ENCODE peak calls at places on chromosomes 4 and X, in six cellular contexts. I, N, J, R, E and Y are unnamed samples.

GRCh38 chr4:73676881-73677323 is 56.7 kb upstream of the RASSF6 start:
- DNase-seq in E (no peak), N (no peak), I (peak; percentile 57), R (no peak), J (peak; percentile 88), Y (no peak)

GRCh38 chr4:84892950-84893349 is 73.5 kb downstream of the WDFY3 start:
- DNase-seq in N (no peak), R (no peak), J (no peak), E (no peak), I (no peak), Y (no peak)

GRCh38 chr4:173556398-173557131 is 26.5 kb upstream of the HAND2 start:
- DNase-seq in E (no peak), R (peak; percentile 64), N (no peak), J (no peak), I (no peak), Y (peak; percentile 42)

GRCh38 chrX:87517571-87518141 is at the start of gene KLHL4:
- DNase-seq in I (peak; percentile 24), R (peak; percentile 35), N (no peak), J (peak; percentile 74), E (peak; percentile 98), Y (peak; percentile 24)

GRCh38 chr4:1239949-1240305 is 9.0 kb downstream of the CTBP1 start:
- DNase-seq in E (no peak), R (no peak), N (no peak), I (no peak), J (no peak), Y (no peak)

GRCh38 chr4:94431388-94431787 is 20.4 kb upstream of the PDLIM5 start:
- DNase-seq in R (no peak), E (no peak), J (no peak), I (no peak), N (no peak), Y (no peak)

GRCh38 chr4:88629826-88630225 is 37.5 kb downstream of the HERC3 start:
- DNase-seq in N (no peak), E (no peak), R (no peak), J (peak; percentile 19), I (no peak), Y (no peak)

GRCh38 chr4:126458993-126459392 is 1144.2 kb downstream of the FAT4 start:
- DNase-seq in N (no peak), E (no peak), I (no peak), R (no peak), J (peak; percentile 80), Y (no peak)

GRCh38 chr4:107153228-107153627 is 117.1 kb upstream of the DKK2 start:
- DNase-seq in R (no peak), J (no peak), E (peak; percentile 98), I (no peak), N (peak; percentile 29), Y (peak; percentile 12)

GRCh38 chr4:63620271-63620670 is 789.0 kb downstream of the TECRL start:
- DNase-seq in N (no peak), J (no peak), I (no peak), R (no peak), E (peak; percentile 1), Y (no peak)

GRCh38 chrX:40734956-40735317 is 405 bp downstream of the MED14 start:
- DNase-seq in R (peak; percentile 39), I (no peak), J (no peak), N (peak; percentile 37), E (no peak), Y (no peak)

GRCh38 chr4:20356565-20356964 is 104.9 kb downstream of the SLIT2 start:
- DNase-seq in N (no peak), R (no peak), I (no peak), E (no peak), J (no peak), Y (no peak)

GRCh38 chr4:84218002-84218401 is 281.1 kb downstream of the NKX6-1 start:
- DNase-seq in N (no peak), E (peak; percentile 7), I (no peak), J (no peak), R (no peak), Y (no peak)

GRCh38 chr4:762211-763190 is 56.9 kb downstream of the PCGF3 start:
- DNase-seq in E (no peak), J (no peak), I (no peak), N (no peak), R (peak; percentile 10), Y (peak; percentile 69)

GRCh38 chr4:129167640-129168260 is 71.8 kb downstream of the C4orf33 start:
- DNase-seq in J (peak; percentile 2), E (peak; percentile 66), N (no peak), I (no peak), R (no peak), Y (no peak)

GRCh38 chrX:123184858-123185251 is 777 bp downstream of the GRIA3 start:
- DNase-seq in J (no peak), N (no peak), I (peak; percentile 27), R (peak; percentile 25), E (peak; percentile 18), Y (peak; percentile 67)

GRCh38 chrX:154368630-154369452 is 5.6 kb downstream of the FLNA start:
- DNase-seq in R (peak; percentile 83), J (peak; percentile 90), I (peak; percentile 83), N (peak; percentile 75), E (peak; percentile 86), Y (peak; percentile 81)

GRCh38 chr4:188008377-188008776 is 12.8 kb downstream of the ZFP42 start:
- DNase-seq in N (no peak), I (no peak), R (no peak), J (peak; percentile 95), E (no peak), Y (no peak)

GRCh38 chrX:110745288-110745687 is 50.3 kb downstream of the CHRDL1 start:
- DNase-seq in J (no peak), I (no peak), E (no peak), N (no peak), R (no peak), Y (no peak)

GRCh38 chrX:132489256-132490085 is 633 bp upstream of the MBNL3 start:
- DNase-seq in J (peak; percentile 2), N (peak; percentile 81), R (peak; percentile 66), I (peak; percentile 56), E (peak; percentile 53), Y (peak; percentile 79)

GRCh38 chrX:77785400-77785745 is 643 bp downstream of the ATRX start:
- DNase-seq in I (no peak), J (peak; percentile 8), R (no peak), N (peak; percentile 13), E (peak; percentile 59), Y (peak; percentile 68)

GRCh38 chr4:15765910-15766703 is 12.0 kb upstream of the CD38 start:
- DNase-seq in N (peak; percentile 28), E (no peak), R (no peak), J (no peak), I (no peak), Y (no peak)

GRCh38 chr4:38678078-38678477 is 14.1 kb downstream of the KLF3 start:
- DNase-seq in N (no peak), E (no peak), J (peak; percentile 100), R (no peak), I (no peak), Y (no peak)

GRCh38 chrX:634306-634958 is 3.8 kb downstream of the SHOX start:
- DNase-seq in I (no peak), N (no peak), R (no peak), E (no peak), J (no peak), Y (peak; percentile 70)

GRCh38 chrX:633655-634305 is 3.2 kb downstream of the SHOX start:
- DNase-seq in I (no peak), J (no peak), E (no peak), R (no peak), N (no peak), Y (no peak)

GRCh38 chrX:637660-638481 is 7.3 kb downstream of the SHOX start:
- DNase-seq in R (no peak), I (no peak), E (no peak), N (no peak), J (no peak), Y (no peak)

GRCh38 chrX:636971-637659 is 6.5 kb downstream of the SHOX start:
- DNase-seq in E (no peak), I (no peak), J (no peak), N (no peak), R (no peak), Y (no peak)

DNA sequence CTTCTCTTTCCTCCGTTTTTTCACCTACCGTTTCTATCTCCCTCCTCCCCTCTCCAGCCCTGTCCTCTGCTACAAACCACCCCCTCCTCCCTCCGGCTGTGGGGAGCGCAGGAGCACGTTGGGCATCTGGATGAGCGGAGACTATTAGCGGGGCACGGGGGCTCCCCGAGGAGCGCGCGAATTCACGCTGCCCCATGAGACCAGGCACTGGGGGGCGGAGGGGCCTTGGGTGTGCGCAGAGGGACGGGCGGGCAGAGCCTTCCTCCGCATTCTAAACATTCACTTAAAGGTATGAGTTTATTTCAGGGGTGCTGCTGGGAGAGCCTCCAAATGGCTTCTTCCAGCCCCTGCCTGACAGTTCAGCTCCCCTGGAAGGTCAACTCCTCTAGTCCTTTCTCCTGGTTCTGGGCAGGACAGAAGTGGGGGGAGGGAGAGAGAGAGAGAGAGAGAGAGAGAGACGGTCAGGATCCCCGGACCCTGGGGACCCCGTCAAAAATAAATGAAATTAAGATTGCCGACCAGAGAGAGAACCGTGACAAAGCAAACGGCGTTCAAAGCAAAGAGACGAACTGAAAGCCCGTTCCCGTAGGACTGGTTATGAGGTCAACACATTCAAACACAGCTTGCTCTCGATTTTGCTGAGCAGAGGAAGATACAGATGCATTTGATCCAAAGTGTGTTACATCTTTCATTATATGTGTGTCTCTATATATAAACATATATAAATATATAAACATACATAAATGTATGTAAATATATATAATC is 5.0 kb downstream of the SHOX start:
- DNase-seq in R (no peak), N (no peak), I (no peak), E (peak; percentile 39), J (no peak), Y (peak; percentile 81)
- H3K27me3 ChIP-seq in R (peaks cover 45% of the 10 kb centered on the region), N (peaks cover 91% of the 10 kb centered on the region), I (no peaks in the 10 kb centered on the region), E (peaks cover 86% of the 10 kb centered on the region), J (peaks cover 24% of the 10 kb centered on the region), Y (peaks cover 95% of the 10 kb centered on the region)

GRCh38 chr4:7970031-7970946 is 30.6 kb upstream of the AFAP1 start:
- DNase-seq in I (peak; percentile 43), E (peak; percentile 82), J (peak; percentile 58), R (no peak), N (peak; percentile 75), Y (no peak)
- H3K4me3 ChIP-seq in I (no peak overlapping the region), E (no peak overlapping the region), J (no peak overlapping the region), R (no peak overlapping the region), N (no peak overlapping the region), Y (no peak overlapping the region)

DNA sequence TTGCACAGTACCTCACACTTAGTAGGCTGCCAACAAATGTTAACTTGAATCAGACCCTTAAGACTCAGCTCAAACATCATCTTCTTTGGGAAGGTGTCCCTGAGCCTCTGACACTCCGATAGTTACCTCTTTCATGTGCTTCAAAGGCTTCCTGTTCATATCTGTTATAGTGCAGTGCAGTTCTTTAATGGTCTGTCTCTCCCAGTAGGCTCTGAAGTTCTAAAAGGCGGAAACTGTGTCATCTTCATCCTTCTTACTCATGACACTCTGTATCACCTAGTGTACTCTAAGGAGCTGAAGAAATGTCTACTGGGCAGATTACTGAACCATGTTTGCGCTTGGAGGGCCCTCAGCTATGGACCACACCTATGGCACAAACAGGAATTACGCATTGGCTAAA is 2.1 kb upstream of the DIAPH2 start:
- DNase-seq in J (no peak), I (no peak), E (no peak), N (no peak), R (no peak), Y (no peak)
- H3K36me3 ChIP-seq in J (no peaks in the 10 kb centered on the region), I (no peaks in the 10 kb centered on the region), E (no peaks in the 10 kb centered on the region), N (no peaks in the 10 kb centered on the region), R (no peaks in the 10 kb centered on the region), Y (no peaks in the 10 kb centered on the region)

DNA sequence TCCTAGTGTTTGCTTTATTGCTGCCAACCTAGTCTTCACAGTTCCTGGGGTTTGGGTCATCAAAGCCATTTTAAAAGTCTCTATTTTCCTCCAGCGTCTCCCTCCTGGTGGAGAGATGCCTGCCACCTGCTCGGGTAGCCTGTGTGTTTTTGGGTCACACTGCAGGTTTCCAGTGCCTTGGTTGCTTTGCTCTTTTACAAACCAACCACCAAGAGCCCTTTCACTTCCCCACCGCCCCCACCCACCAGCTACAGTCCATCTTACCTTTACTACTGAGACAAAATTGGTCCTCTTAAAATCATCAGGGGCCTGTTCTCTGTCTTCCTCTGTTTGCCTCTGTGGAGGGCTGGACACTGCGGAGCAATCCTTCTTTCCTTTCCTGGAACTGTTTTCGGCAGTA is 280.5 kb upstream of the GATB start:
- DNase-seq in J (no peak), R (no peak), E (no peak), N (no peak), I (no peak), Y (no peak)
- H3K27me3 ChIP-seq in J (peaks cover 9% of the 10 kb centered on the region), R (no peaks in the 10 kb centered on the region), E (no peaks in the 10 kb centered on the region), N (peaks cover 24% of the 10 kb centered on the region), I (no peaks in the 10 kb centered on the region), Y (peaks cover 5% of the 10 kb centered on the region)